ENCODE peak calls at places on chromosomes 12 and 14, in eight cellular contexts. A is A549, U is upper lobe of right lung, G is AG04449, R is foreskin keratinocyte, J is choroid plexus epithelial cell, K is GM12865, P is GM06990. W is an unnamed sample.
A peak's percentile ranks its signal among the peaks of the same experiment; 100 is the strongest.

GRCh38 chr12:45268672-45269406 is 52.9 kb downstream of the ANO6 start:
- DNase-seq in J (peak; percentile 95), K (peak; percentile 34), G (peak; percentile 69), A (peak; percentile 64), P (peak; percentile 18), R (peak; percentile 95), U (peak; percentile 76), W (peak; percentile 94)

GRCh38 chr14:29926701-29927595 is 699 bp downstream of the PRKD1 start:
- DNase-seq in J (peak; percentile 42), K (no peak), P (peak; percentile 10), A (peak; percentile 59), R (peak; percentile 5), U (peak; percentile 84), G (no peak), W (peak; percentile 65)

GRCh38 chr12:52392465-52393007 is 7.1 kb upstream of the KRT84 start:
- DNase-seq in R (peak; percentile 83), J (no peak), G (no peak), P (no peak), K (no peak), A (no peak), U (no peak), W (no peak)

GRCh38 chr12:130707571-130707891 is 8.6 kb downstream of the RIMBP2 start:
- DNase-seq in A (no peak), J (no peak), K (no peak), P (no peak), R (no peak), G (no peak), U (no peak), W (no peak)

GRCh38 chr14:64541261-64541970 is 875 bp downstream of the HSPA2 start:
- DNase-seq in K (peak; percentile 24), A (peak; percentile 18), U (no peak), P (no peak), R (peak; percentile 40), G (no peak), J (peak; percentile 21), W (no peak)

GRCh38 chr12:61037792-61038191 is 1222.4 kb upstream of the USP15 start:
- DNase-seq in K (no peak), G (no peak), J (no peak), U (no peak), R (peak; percentile 95), A (no peak), P (no peak), W (no peak)

GRCh38 chr12:96471368-96472040 is 17.9 kb upstream of the CFAP54 start:
- DNase-seq in A (no peak), R (peak; percentile 70), G (no peak), K (no peak), J (peak; percentile 59), U (no peak), P (no peak), W (peak; percentile 57)

GRCh38 chr14:36748814-36749213 is 87.2 kb downstream of the PAX9 start:
- DNase-seq in R (no peak), J (no peak), A (no peak), P (no peak), U (no peak), G (no peak), K (no peak), W (no peak)

GRCh38 chr12:11855993-11856374 is 206.5 kb downstream of the ETV6 start:
- DNase-seq in U (no peak), G (no peak), A (no peak), R (no peak), P (peak; percentile 64), K (peak; percentile 70), J (peak; percentile 47), W (no peak)

GRCh38 chr12:32666510-32666909 is 12.6 kb upstream of the DNM1L start:
- DNase-seq in P (no peak), K (no peak), A (no peak), J (no peak), R (no peak), U (no peak), G (no peak), W (peak; percentile 40)

GRCh38 chr14:72142328-72142727 is 210.1 kb downstream of the RGS6 start:
- DNase-seq in R (no peak), G (no peak), A (no peak), U (no peak), P (no peak), K (no peak), J (no peak), W (no peak)

GRCh38 chr12:113048716-113049127 is 7.8 kb upstream of the DTX1 start:
- DNase-seq in K (peak; percentile 74), A (peak; percentile 73), U (no peak), G (no peak), J (peak; percentile 77), P (no peak), R (peak; percentile 31), W (peak; percentile 78)

GRCh38 chr14:80419339-80419738 is 208.0 kb upstream of the DIO2 start:
- DNase-seq in G (no peak), U (no peak), P (no peak), J (peak; percentile 16), A (no peak), R (no peak), K (no peak), W (no peak)

GRCh38 chr12:49230176-49230575 is 34.7 kb upstream of the TUBA1C start:
- DNase-seq in P (no peak), U (no peak), G (no peak), A (no peak), J (no peak), R (no peak), K (no peak), W (no peak)

GRCh38 chr12:122841544-122842321 is 6.5 kb downstream of the HIP1R start:
- DNase-seq in R (no peak), U (no peak), K (no peak), P (no peak), G (peak; percentile 49), J (no peak), A (no peak), W (no peak)

GRCh38 chr14:69991422-69991821 is 112.2 kb downstream of the SMOC1 start:
- DNase-seq in K (no peak), G (no peak), J (no peak), R (no peak), A (no peak), U (no peak), P (no peak), W (no peak)

GRCh38 chr12:89067436-89067835 is 284.9 kb downstream of the DUSP6 start:
- DNase-seq in J (peak; percentile 65), K (no peak), A (peak; percentile 9), U (no peak), G (peak; percentile 71), R (peak; percentile 97), P (no peak), W (no peak)

GRCh38 chr12:89040146-89040964 is 311.9 kb downstream of the DUSP6 start:
- DNase-seq in A (no peak), P (peak; percentile 70), U (no peak), R (peak; percentile 86), J (peak; percentile 61), K (peak; percentile 94), G (peak; percentile 36), W (peak; percentile 43)

GRCh38 chr12:110704750-110705149 is 15.8 kb upstream of the HVCN1 start:
- DNase-seq in K (peak; percentile 48), P (no peak), J (no peak), U (no peak), A (peak; percentile 53), G (no peak), R (no peak), W (no peak)
- TF ChIP-seq CTCF in K (peak; percentile 43), P (peak; percentile 53), J (peak; percentile 49), U (no peak), A (peak; percentile 15), G (no peak), R (peak; percentile 57), W (peak; percentile 20)

GRCh38 chr12:116426391-116427136 is 132.6 kb upstream of the MAP1LC3B2 start:
- DNase-seq in J (peak; percentile 94), G (peak; percentile 96), P (no peak), U (no peak), R (peak; percentile 98), A (peak; percentile 98), K (no peak), W (peak; percentile 99)
- TF ChIP-seq CTCF in J (peak; percentile 63), G (peak; percentile 83), P (no peak), U (peak; percentile 11), R (peak; percentile 86), A (peak; percentile 47), K (no peak), W (peak; percentile 72)

DNA sequence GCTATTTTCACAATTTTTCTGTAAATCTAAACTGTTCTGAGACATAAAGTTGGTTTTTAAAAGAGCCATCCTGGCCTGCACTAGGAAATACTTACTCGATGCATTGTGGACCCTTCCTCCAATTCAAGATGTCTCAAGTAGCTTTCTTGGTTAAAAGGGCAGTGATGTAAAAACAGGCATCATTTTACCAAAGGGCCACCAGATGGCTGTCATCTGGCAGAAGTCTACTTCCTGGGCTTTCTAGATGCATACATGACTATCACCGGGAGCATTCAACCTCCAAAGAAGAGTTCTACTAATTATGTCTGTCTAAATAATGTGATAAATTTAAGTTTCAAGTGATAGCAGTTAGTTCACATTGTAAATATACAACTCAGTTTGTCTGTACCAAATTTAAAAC is 96.8 kb upstream of the FRMD6 start:
- DNase-seq in K (peak; percentile 57), J (peak; percentile 67), G (no peak), A (peak; percentile 45), P (no peak), U (no peak), R (no peak), W (no peak)
- TF ChIP-seq CTCF in K (no peak), J (peak; percentile 41), G (peak; percentile 22), A (peak; percentile 34), P (peak; percentile 34), U (no peak), R (peak; percentile 38), W (no peak)

GRCh38 chr12:108568653-108569154 is 6.3 kb downstream of the ISCU start:
- DNase-seq in P (peak; percentile 83), J (peak; percentile 25), U (no peak), R (no peak), K (peak; percentile 98), G (no peak), A (no peak), W (no peak)

GRCh38 chr12:108565976-108566375 is 3.6 kb downstream of the ISCU start:
- DNase-seq in A (peak; percentile 78), K (peak; percentile 91), U (peak; percentile 89), P (peak; percentile 57), G (no peak), J (peak; percentile 76), R (peak; percentile 83), W (no peak)

GRCh38 chr12:108566452-108566851 is 4.1 kb downstream of the ISCU start:
- DNase-seq in P (no peak), K (no peak), U (no peak), G (no peak), J (no peak), A (no peak), R (no peak), W (no peak)

GRCh38 chr12:108567388-108567787 is 5.0 kb downstream of the ISCU start:
- DNase-seq in U (no peak), G (no peak), R (no peak), J (no peak), A (no peak), P (no peak), K (peak; percentile 20), W (peak; percentile 15)

GRCh38 chr12:108567974-108568652 is 5.7 kb downstream of the ISCU start:
- DNase-seq in P (peak; percentile 58), U (no peak), K (peak; percentile 81), R (no peak), G (no peak), A (no peak), J (peak; percentile 19), W (no peak)
- TF ChIP-seq CTCF in P (no peak), U (no peak), K (no peak), R (no peak), G (no peak), A (no peak), J (no peak), W (no peak)